ENCODE peak calls at places on chromosomes 13 and 19, in four cellular contexts. V is PC-3, Q is neuronal stem cell, D is GM23248. C is an unnamed sample.

GRCh38 chr19:10808937-10809655 is 26.9 kb downstream of the TMED1 start:
- DNase-seq in V (peak; percentile 54), Q (no peak), D (peak; percentile 46), C (peak; percentile 37)

GRCh38 chr19:42092350-42092749 is 16.4 kb downstream of the ZNF574 start:
- DNase-seq in Q (no peak), D (peak; percentile 37), V (peak; percentile 60), C (no peak)

GRCh38 chr19:47899335-47899734 is 13.2 kb upstream of the SULT2A1 start:
- DNase-seq in V (no peak), D (no peak), Q (no peak), C (no peak)

GRCh38 chr13:49777746-49778614 is 14.5 kb downstream of the KPNA3 start:
- DNase-seq in V (no peak), D (no peak), Q (no peak), C (no peak)

GRCh38 chr13:94435604-94436226 is 43.8 kb downstream of the DCT start:
- DNase-seq in D (peak; percentile 65), Q (peak; percentile 30), V (peak; percentile 71), C (peak; percentile 33)

GRCh38 chr13:49517461-49517860 is 21.7 kb downstream of the PHF11 start:
- DNase-seq in V (no peak), Q (no peak), D (no peak), C (no peak)

GRCh38 chr13:48741377-48741776 is 87.6 kb downstream of the CYSLTR2 start:
- DNase-seq in D (no peak), Q (no peak), V (no peak), C (peak; percentile 43)

GRCh38 chr19:45280471-45280961 is 29.4 kb downstream of the MARK4 start:
- DNase-seq in Q (no peak), V (no peak), D (no peak), C (no peak)

GRCh38 chr19:32676186-32676894 is 692 bp downstream of the RGS9BP start:
- DNase-seq in D (peak; percentile 23), V (no peak), Q (peak; percentile 15), C (no peak)

GRCh38 chr19:15937771-15938170 is 3.4 kb upstream of the CYP4F11 start:
- DNase-seq in Q (no peak), V (no peak), D (no peak), C (no peak)

GRCh38 chr13:30698023-30698422 is 37.3 kb upstream of the ALOX5AP start:
- DNase-seq in Q (no peak), D (peak; percentile 77), V (no peak), C (peak; percentile 86)

GRCh38 chr19:28878862-28879566 is 333.9 kb downstream of the UQCRFS1 start:
- DNase-seq in Q (peak; percentile 77), D (peak; percentile 83), V (peak; percentile 62), C (peak; percentile 8)

GRCh38 chr19:16062789-16063188 is 13.5 kb upstream of the TPM4 start:
- DNase-seq in D (no peak), V (peak; percentile 73), Q (no peak), C (no peak)

GRCh38 chr19:35228177-35228930 is at the start of gene FAM187B:
- DNase-seq in D (no peak), Q (no peak), V (no peak), C (no peak)

GRCh38 chr13:43357435-43358065 is 334.2 kb downstream of the DNAJC15 start:
- DNase-seq in V (no peak), Q (no peak), D (no peak), C (no peak)
- H2AFZ ChIP-seq in V (no peak overlapping the region), Q (no peak overlapping the region), D (no peak overlapping the region), C (no peak overlapping the region)

GRCh38 chr13:113021811-113022210 is 52.8 kb downstream of the MCF2L start:
- DNase-seq in Q (no peak), D (no peak), V (no peak), C (no peak)

GRCh38 chr13:113023217-113023597 is 54.2 kb downstream of the MCF2L start:
- DNase-seq in Q (no peak), V (no peak), D (no peak), C (peak; percentile 4)

GRCh38 chr13:113023694-113024430 is 54.8 kb downstream of the MCF2L start:
- DNase-seq in Q (no peak), D (no peak), V (no peak), C (no peak)

GRCh38 chr13:113021391-113021790 is 52.4 kb downstream of the MCF2L start:
- DNase-seq in D (no peak), V (no peak), Q (no peak), C (no peak)

GRCh38 chr13:113022391-113023216 is 53.6 kb downstream of the MCF2L start:
- DNase-seq in Q (peak; percentile 95), D (no peak), V (no peak), C (no peak)
- H2AFZ ChIP-seq in Q (peak overlapping the region; percentile 65), D (no peak overlapping the region), V (no peak overlapping the region), C (peak overlapping the region; percentile 69)

DNA sequence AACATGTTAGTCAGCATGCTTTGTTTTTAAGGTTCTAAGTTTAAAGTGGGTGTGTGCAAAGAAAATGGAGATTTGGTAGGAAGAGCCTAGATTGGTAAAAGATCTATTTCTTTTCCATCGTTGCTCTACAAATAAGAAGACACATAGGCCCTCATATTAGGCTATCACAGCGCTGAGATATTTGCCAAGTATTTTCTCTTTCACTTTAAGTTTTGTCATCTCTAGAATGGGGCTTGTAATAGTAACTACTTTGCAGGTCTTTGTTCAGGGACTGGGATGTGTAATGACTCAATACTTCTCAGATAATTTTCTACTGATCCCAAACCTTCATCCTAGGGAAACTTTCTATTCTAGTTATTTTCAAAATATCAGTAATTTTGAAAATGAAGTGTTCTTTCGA is 917.7 kb upstream of the SLC10A2 start:
- DNase-seq in D (no peak), Q (no peak), V (no peak), C (no peak)
- H2AFZ ChIP-seq in D (no peak overlapping the region), Q (no peak overlapping the region), V (no peak overlapping the region), C (no peak overlapping the region)

DNA sequence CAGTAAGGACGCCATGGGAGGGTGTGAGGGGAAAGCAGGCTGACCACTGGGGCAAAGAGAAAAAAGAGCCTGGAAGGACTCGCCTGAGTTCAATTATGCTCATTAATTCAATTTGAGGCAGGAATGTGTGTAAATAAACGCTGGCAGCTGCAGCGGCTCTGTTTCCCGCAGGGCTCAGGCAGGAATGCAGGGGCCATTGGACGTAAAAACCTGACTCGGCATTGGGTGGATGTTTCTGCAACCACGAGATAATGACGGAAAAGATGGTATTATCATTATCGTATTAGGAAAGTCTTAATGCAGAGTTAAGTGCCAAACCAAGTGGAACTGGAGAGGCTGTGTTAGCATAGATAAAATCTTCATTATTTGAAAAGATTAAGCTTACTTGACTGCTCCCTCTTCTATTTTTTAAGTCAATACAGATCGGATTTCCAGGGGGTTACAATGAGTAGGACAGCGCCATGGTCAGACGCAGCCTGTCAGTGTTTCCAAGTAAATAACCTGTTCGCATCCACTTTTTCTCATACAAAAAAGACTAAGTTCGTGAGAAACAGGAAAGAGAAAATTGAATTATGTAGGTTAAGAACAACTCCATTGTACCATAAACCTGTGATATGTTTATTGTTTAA is 169.8 kb downstream of the SHISA2 start:
- DNase-seq in D (no peak), Q (peak; percentile 63), V (no peak), C (peak; percentile 90)
- H2AFZ ChIP-seq in D (no peak overlapping the region), Q (peak overlapping the region; percentile 71), V (no peak overlapping the region), C (no peak overlapping the region)

GRCh38 chr13:76732367-76732766 is 153.8 kb downstream of the KCTD12 start:
- DNase-seq in D (no peak), V (no peak), Q (no peak), C (no peak)
- H2AFZ ChIP-seq in D (no peak overlapping the region), V (no peak overlapping the region), Q (no peak overlapping the region), C (no peak overlapping the region)

DNA sequence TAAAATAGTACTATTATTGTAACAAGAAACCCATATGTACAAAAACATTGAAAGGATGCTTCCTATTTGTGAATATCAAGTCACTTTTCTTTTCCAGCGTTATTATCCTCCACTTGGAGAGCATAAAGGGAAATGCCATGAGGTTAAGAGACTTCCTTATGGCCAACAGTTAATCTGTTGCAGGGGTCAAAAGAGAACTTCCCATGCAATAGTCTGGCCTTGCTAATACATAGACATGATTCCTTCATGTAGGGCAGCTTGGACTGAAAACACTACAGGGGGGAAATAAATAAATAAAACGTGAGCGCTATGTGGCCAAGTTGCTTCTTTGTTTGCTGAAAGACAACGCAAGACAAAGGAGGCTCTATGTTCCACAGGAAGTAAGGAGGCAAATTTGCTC is 269.1 kb upstream of the EDNRB start:
- DNase-seq in Q (no peak), D (no peak), V (no peak), C (no peak)
- H2AFZ ChIP-seq in Q (no peak overlapping the region), D (no peak overlapping the region), V (no peak overlapping the region), C (no peak overlapping the region)